ENCODE peak calls at places on chromosomes 12 and 14, in six cellular contexts. R is stimulated activated CD8-positive, alpha-beta memory T cell treated with anti-CD3 and anti-CD28 coated beads, Interleukin-4, amount 100 ng/mL, for 1 hour; V is naive thymus-derived CD8-positive, alpha-beta T cell; M is Kasumi-1; H is NCI-H774; D is coronary artery. S is an unnamed sample.

GRCh38 chr12:11713202-11713601 is 63.7 kb downstream of the ETV6 start:
- DNase-seq in H (no peak), M (no peak), D (no peak), R (no peak), V (no peak), S (no peak)

GRCh38 chr14:32444262-32444661 is 115.2 kb downstream of the AKAP6 start:
- DNase-seq in V (no peak), R (no peak), M (no peak), H (no peak), D (no peak), S (no peak)

GRCh38 chr12:120775862-120776552 is 50.4 kb downstream of the ACADS start:
- DNase-seq in V (no peak), D (no peak), M (no peak), R (no peak), H (no peak), S (no peak)

GRCh38 chr14:50007123-50007903 is 109.1 kb downstream of the VCPKMT start:
- DNase-seq in M (no peak), R (no peak), V (no peak), D (no peak), H (no peak), S (no peak)

GRCh38 chr12:56220611-56221232 is 1.0 kb downstream of the RNF41 start:
- DNase-seq in M (peak), D (no peak), R (no peak), V (no peak), H (no peak), S (no peak)

GRCh38 chr12:53983580-53984572 is 1.1 kb upstream of the HOXC10 start:
- DNase-seq in R (no peak), D (no peak), H (no peak), M (no peak), V (no peak), S (no peak)

GRCh38 chr12:100504820-100505219 is 31.2 kb downstream of the NR1H4 start:
- DNase-seq in V (no peak), M (no peak), H (no peak), D (no peak), R (no peak), S (no peak)

GRCh38 chr14:95493976-95494375 is 22.5 kb downstream of the SYNE3 start:
- DNase-seq in D (no peak), R (no peak), H (no peak), V (no peak), M (no peak), S (no peak)

GRCh38 chr14:29821665-29822429 is 105.8 kb downstream of the PRKD1 start:
- DNase-seq in D (no peak), R (no peak), M (no peak), V (no peak), H (peak), S (no peak)

GRCh38 chr14:104520620-104521410 is 58.7 kb upstream of the C14orf180 start:
- DNase-seq in R (no peak), V (no peak), M (no peak), H (no peak), D (peak), S (no peak)

GRCh38 chr12:574475-575128 is 88.6 kb downstream of the NINJ2 start:
- DNase-seq in R (no peak), H (no peak), D (no peak), M (no peak), V (no peak), S (no peak)

GRCh38 chr14:36583242-36584166 is 1.1 kb upstream of the NKX2-8 start:
- DNase-seq in V (no peak), H (no peak), R (no peak), D (no peak), M (no peak), S (no peak)

GRCh38 chr14:81434230-81434629 is 34.1 kb upstream of the STON2 start:
- DNase-seq in H (no peak), M (no peak), V (no peak), R (no peak), D (no peak), S (no peak)

GRCh38 chr12:13173537-13173936 is 23.0 kb upstream of the EMP1 start:
- DNase-seq in R (no peak), V (no peak), H (no peak), D (peak), M (no peak), S (peak)

S was measured in skeletal muscle cell.